ENCODE peak calls at places on chromosomes 5 and 9, in eight cellular contexts. Q, L, I, R, O, N, M and W are unnamed samples.

GRCh38 chr5:59648949-59649921 is 244.3 kb downstream of the PDE4D start:
- DNase-seq in M (peak), N (no peak), Q (no peak), O (no peak), R (no peak), I (peak), L (no peak), W (no peak)

GRCh38 chr5:171310816-171311697 is 2.0 kb downstream of the TLX3 start:
- DNase-seq in R (no peak), L (no peak), I (peak), M (no peak), Q (no peak), O (peak), N (no peak), W (peak)

GRCh38 chr5:133249593-133249992 is 197.8 kb downstream of the HSPA4 start:
- DNase-seq in N (no peak), I (no peak), Q (no peak), R (no peak), L (no peak), M (no peak), O (no peak), W (no peak)

GRCh38 chr9:127928232-127929043 is 2.1 kb downstream of the PIP5KL1 start:
- DNase-seq in N (no peak), L (no peak), I (no peak), O (peak), M (no peak), Q (no peak), R (no peak), W (no peak)

GRCh38 chr9:72855890-72856523 is 96.8 kb downstream of the ALDH1A1 start:
- DNase-seq in N (no peak), M (no peak), Q (no peak), L (no peak), O (no peak), R (no peak), I (no peak), W (no peak)

GRCh38 chr5:146588331-146588730 is 72.3 kb upstream of the GPR151 start:
- DNase-seq in L (no peak), R (no peak), O (peak), N (no peak), I (peak), Q (no peak), M (peak), W (peak)

GRCh38 chr5:147208134-147208533 is 26.7 kb upstream of the STK32A start:
- DNase-seq in Q (no peak), O (peak), N (no peak), I (no peak), M (peak), L (no peak), R (peak), W (peak)

GRCh38 chr5:669111-669841 is 23.9 kb downstream of the TPPP start:
- DNase-seq in L (peak), Q (no peak), R (peak), M (peak), N (peak), I (peak), O (peak), W (no peak)

GRCh38 chr5:53942724-53943123 is 367.6 kb downstream of the ARL15 start:
- DNase-seq in O (peak), M (peak), R (no peak), L (no peak), Q (no peak), I (peak), N (no peak), W (no peak)

GRCh38 chr9:84139296-84140100 is 158.9 kb downstream of the RMI1 start:
- DNase-seq in I (peak), O (peak), N (no peak), R (peak), M (peak), Q (no peak), L (no peak), W (peak)